ENCODE peak calls at places on chromosomes 7 and 10, in seven cellular contexts. G is fibroblast of the aortic adventitia, L is psoas muscle, P is HFF-Myc, Z is fibroblast of mammary gland, K is lower leg skin, I is H7. S is an unnamed sample.

GRCh38 chr7:92343719-92344118 is 97.9 kb downstream of the ANKIB1 start:
- DNase-seq in L (no peak), K (no peak), I (no peak), Z (no peak), G (no peak), P (no peak), S (peak)

GRCh38 chr7:2955177-2955768 is 88.4 kb downstream of the CARD11 start:
- DNase-seq in Z (no peak), G (no peak), L (no peak), P (no peak), K (peak), I (no peak), S (no peak)

GRCh38 chr7:50423860-50424259 is 26.3 kb downstream of the FIGNL1 start:
- DNase-seq in G (no peak), I (no peak), K (no peak), P (no peak), Z (no peak), L (no peak), S (no peak)

GRCh38 chr10:68878463-68878862 is 22.7 kb upstream of the DDX50 start:
- DNase-seq in P (no peak), G (no peak), L (no peak), Z (no peak), K (no peak), I (no peak), S (no peak)

GRCh38 chr10:12401466-12401865 is 52.1 kb downstream of the CAMK1D start:
- DNase-seq in P (no peak), K (no peak), L (no peak), I (no peak), Z (no peak), G (no peak), S (no peak)

GRCh38 chr7:102101926-102102325 is 184.7 kb upstream of the SH2B2 start:
- DNase-seq in K (no peak), Z (no peak), P (no peak), I (no peak), G (no peak), L (no peak), S (no peak)

GRCh38 chr10:11225935-11226334 is 208.3 kb downstream of the CELF2 start:
- DNase-seq in G (no peak), Z (peak), P (no peak), L (no peak), I (no peak), K (no peak), S (no peak)

GRCh38 chr7:97580205-97580604 is 151.7 kb upstream of the TAC1 start:
- DNase-seq in G (no peak), L (no peak), I (no peak), P (no peak), Z (no peak), K (no peak), S (no peak)

GRCh38 chr10:103149991-103150622 is 43.0 kb downstream of the NT5C2 start:
- DNase-seq in P (no peak), K (no peak), Z (no peak), I (no peak), L (no peak), G (peak), S (no peak)

GRCh38 chr10:459743-460142 is 229.7 kb downstream of the DIP2C start:
- DNase-seq in K (no peak), P (no peak), L (no peak), G (no peak), Z (no peak), I (no peak), S (no peak)

GRCh38 chr10:121607310-121608055 is 9.2 kb upstream of the FGFR2 start:
- DNase-seq in I (no peak), L (no peak), Z (no peak), G (no peak), P (no peak), K (no peak), S (no peak)

GRCh38 chr10:96984512-96985225 is 152.6 kb downstream of the LCOR start:
- DNase-seq in Z (peak), L (no peak), I (peak), P (no peak), G (no peak), K (no peak), S (no peak)

GRCh38 chr7:14734839-14735321 is 167.7 kb downstream of the DGKB start:
- DNase-seq in Z (no peak), K (no peak), L (no peak), G (no peak), I (peak), P (no peak), S (no peak)
- H3K4me3 ChIP-seq in Z (no peak), K (no peak), L (no peak), G (no peak), I (peak), P (no peak), S (no peak)

GRCh38 chr7:986766-987722 is 4.1 kb downstream of the CYP2W1 start:
- DNase-seq in Z (no peak), K (no peak), P (no peak), L (no peak), G (no peak), I (no peak), S (no peak)

GRCh38 chr7:990352-991005 is 7.5 kb downstream of the CYP2W1 start:
- DNase-seq in I (no peak), Z (no peak), G (no peak), L (no peak), P (no peak), K (no peak), S (no peak)

GRCh38 chr7:987909-988308 is 4.9 kb downstream of the CYP2W1 start:
- DNase-seq in P (no peak), I (no peak), K (no peak), G (no peak), L (no peak), Z (no peak), S (no peak)

GRCh38 chr7:988963-989529 is 6.1 kb downstream of the CYP2W1 start:
- DNase-seq in P (no peak), K (no peak), Z (no peak), L (no peak), I (no peak), G (no peak), S (no peak)

DNA sequence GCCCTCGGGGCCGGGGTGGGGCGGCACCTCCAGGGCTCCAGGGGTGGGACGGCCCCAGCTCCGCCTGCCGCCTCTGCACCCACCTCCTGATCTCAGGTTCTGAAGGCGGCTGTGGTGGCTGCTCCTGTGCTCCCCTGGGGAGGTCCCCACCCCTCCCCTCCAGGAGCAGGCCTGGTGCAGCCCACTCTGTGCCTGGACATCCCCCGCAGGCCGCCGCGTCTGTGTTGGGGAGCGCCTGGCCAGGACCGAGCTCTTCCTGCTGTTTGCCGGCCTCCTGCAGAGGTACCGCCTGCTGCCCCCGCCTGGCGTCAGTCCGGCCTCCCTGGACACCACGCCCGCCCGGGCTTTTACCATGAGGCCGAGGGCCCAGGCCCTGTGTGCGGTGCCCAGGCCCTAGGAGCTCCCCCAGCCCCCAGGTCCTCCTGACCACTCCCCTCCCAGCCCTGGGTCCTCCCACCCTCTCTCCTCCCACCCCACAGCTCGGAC is 5.5 kb downstream of the CYP2W1 start:
- DNase-seq in G (no peak), I (no peak), L (no peak), P (no peak), Z (peak), K (no peak), S (peak)
- H3K4me3 ChIP-seq in G (no peak), I (no peak), L (no peak), P (no peak), Z (no peak), K (no peak), S (no peak)

GRCh38 chr7:56290548-56290947 is 174.3 kb upstream of the NUPR2 start:
- DNase-seq in I (no peak), Z (no peak), K (no peak), L (no peak), P (no peak), G (no peak), S (no peak)

DNA sequence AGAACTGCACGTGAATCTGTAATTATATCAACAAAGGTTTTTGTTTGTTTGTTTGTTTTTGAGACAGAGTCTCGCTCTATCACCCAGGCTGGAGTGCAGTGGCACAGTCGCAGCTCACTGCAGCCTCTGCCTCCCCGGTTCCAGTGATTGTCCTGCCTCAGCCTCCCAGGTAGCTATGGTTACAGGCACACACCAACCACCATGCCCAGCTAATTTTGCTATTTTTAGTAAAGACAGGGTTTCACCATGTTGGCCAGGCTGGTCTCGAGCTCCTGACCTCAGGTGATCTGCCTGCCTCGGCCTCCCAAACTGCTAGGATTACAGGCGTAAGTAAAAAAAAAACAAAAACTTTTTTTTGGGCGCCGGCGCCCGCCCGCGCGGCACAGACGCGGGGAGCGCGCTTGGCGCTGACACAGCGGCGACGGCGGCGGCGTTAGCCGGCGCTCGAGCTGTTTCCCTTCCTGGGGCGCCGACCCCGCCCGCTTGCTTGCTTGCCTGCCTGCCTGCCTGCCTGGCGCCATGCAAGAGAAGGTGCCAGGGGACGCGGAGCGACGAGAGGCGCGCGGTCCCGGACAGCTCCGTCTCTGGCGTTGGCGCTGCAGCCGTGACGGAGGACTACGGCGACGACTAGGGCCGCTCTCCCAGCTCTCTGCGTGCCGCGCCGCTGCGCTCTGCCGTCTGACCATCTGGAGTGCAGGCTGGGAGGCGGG is 171.4 kb upstream of the NUPR2 start:
- DNase-seq in K (no peak), G (no peak), I (no peak), L (peak), Z (no peak), P (no peak), S (no peak)
- H3K4me3 ChIP-seq in K (no peak), G (no peak), I (no peak), L (peak), Z (no peak), P (no peak), S (no peak)

GRCh38 chr7:134787720-134788119 is 8.3 kb downstream of the CALD1 start:
- DNase-seq in G (peak), K (no peak), P (no peak), Z (no peak), L (no peak), I (no peak), S (no peak)
- H3K4me3 ChIP-seq in G (no peak), K (no peak), P (no peak), Z (no peak), L (no peak), I (no peak), S (no peak)

GRCh38 chr10:62244088-62244487 is 24.6 kb downstream of the RTKN2 start:
- DNase-seq in P (no peak), L (no peak), Z (no peak), I (no peak), K (no peak), G (no peak), S (no peak)
- H3K4me3 ChIP-seq in P (peak), L (peak), Z (peak), I (no peak), K (no peak), G (peak), S (peak)

GRCh38 chr10:116170815-116171250 is 102.2 kb downstream of the GFRA1 start:
- DNase-seq in G (no peak), K (no peak), P (no peak), L (no peak), I (peak), Z (peak), S (peak)
- H3K4me3 ChIP-seq in G (no peak), K (no peak), P (no peak), L (no peak), I (no peak), Z (no peak), S (no peak)

GRCh38 chr7:105488219-105488571 is 33.9 kb downstream of the PUS7 start:
- DNase-seq in K (no peak), Z (no peak), G (no peak), P (no peak), L (no peak), I (no peak), S (no peak)

GRCh38 chr7:105489409-105489808 is 32.7 kb downstream of the PUS7 start:
- DNase-seq in L (no peak), G (no peak), Z (no peak), P (no peak), K (no peak), I (no peak), S (no peak)

GRCh38 chr7:105493196-105493927 is 28.7 kb downstream of the PUS7 start:
- DNase-seq in K (no peak), L (no peak), Z (no peak), P (no peak), G (no peak), I (no peak), S (no peak)

DNA sequence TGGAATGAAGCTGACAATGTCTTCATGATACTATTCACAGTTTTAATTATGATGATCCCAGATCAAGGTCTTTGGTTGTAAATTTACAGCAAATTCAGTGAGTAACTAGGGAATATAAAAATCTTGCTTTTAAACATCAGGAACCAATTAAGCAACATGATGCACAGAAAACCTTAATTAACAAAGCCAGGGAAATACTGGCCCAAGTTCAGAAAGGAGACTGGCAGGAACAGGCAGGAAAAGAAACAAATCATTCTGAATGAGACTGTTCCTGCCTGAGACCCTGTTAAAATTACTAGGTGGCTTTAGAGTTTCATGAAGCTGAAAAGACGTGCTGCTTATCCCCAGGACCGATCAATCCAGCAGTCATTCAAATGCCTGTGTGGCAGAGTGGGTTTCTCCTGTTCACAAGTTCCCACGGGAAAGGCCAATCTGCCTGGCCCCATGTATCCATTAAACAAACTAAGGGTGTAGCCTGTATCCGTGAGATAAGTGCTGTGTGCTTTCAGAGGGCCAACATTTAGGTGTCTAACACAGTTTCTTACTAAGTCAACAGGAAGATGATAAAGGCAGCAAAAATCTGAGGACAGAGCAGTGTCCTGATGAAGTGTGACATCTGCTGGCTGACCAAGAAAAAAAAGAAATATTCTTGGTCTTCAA is 34.4 kb downstream of the PUS7 start:
- DNase-seq in G (peak), L (no peak), K (no peak), P (peak), I (no peak), Z (peak), S (peak)
- H3K4me3 ChIP-seq in G (no peak), L (no peak), K (no peak), P (no peak), I (no peak), Z (no peak), S (no peak)

S was measured in fibroblast of pulmonary artery.